ENCODE peak calls at places on chromosomes 7 and 10, in four cellular contexts. N is BJ, V is colonic mucosa, T is RWPE1. R is an unnamed sample.

GRCh38 chr10:125016611-125017202 is 74.8 kb downstream of the ZRANB1 start:
- DNase-seq in V (no peak), T (no peak), N (no peak), R (no peak)

GRCh38 chr7:38694326-38694725 is 63.2 kb upstream of the AMPH start:
- DNase-seq in T (no peak), V (no peak), N (no peak), R (no peak)

GRCh38 chr10:98881789-98882188 is 353.9 kb downstream of the HPSE2 start:
- DNase-seq in N (no peak), V (no peak), T (no peak), R (no peak)

GRCh38 chr10:71314028-71314693 is 4.9 kb upstream of the SLC29A3 start:
- DNase-seq in N (no peak), T (peak; percentile 81), V (no peak), R (peak; percentile 34)

GRCh38 chr10:30247704-30248103 is 101.4 kb downstream of the MTPAP start:
- DNase-seq in T (no peak), N (no peak), V (no peak), R (no peak)

GRCh38 chr10:24897326-24897926 is 55.0 kb downstream of the PRTFDC1 start:
- DNase-seq in T (no peak), N (no peak), V (no peak), R (peak; percentile 50)

GRCh38 chr7:134078991-134079390 is 48.1 kb upstream of the LRGUK start:
- DNase-seq in N (no peak), V (no peak), T (no peak), R (no peak)

GRCh38 chr10:97648557-97649404 is 8.3 kb downstream of the PI4K2A start:
- DNase-seq in T (peak; percentile 89), N (peak; percentile 93), V (peak; percentile 21), R (peak; percentile 93)

GRCh38 chr7:98399903-98400537 is 870 bp downstream of the BAIAP2L1 start:
- DNase-seq in V (no peak), T (no peak), N (no peak), R (peak; percentile 70)

DNA sequence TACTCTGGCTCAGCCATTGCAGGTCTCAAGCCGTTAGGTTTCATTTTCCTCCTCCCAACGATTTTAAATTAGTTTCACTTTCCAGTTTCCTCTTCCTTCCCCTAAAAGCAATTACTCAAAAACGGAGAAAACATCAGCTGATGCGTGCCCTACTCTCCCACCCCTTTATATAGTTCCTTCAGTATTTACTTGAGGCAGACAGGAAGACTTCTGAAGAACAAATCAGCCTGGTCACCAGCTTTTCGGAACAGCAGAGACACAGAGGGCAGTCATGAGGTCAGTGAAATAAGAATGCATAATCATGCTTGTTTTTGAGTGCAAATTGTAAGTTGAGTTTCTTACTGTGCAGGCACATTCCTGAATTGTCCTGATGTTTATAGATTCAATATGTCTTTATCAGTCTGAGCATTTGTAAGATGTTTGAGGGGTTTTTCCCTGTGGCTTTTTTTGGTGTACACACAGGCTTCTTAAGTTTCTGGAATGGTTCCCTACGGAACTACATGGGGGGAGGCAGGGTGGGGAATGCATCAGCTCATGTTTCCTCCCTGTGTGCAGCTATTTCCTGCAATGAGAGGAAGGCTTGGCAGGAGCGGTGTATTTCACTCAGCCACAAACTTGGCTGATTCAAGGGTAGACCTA is at the start of gene IFIT3:
- DNase-seq in T (peak; percentile 86), V (peak; percentile 58), N (peak; percentile 86), R (peak; percentile 98)
- TF ChIP-seq CTCF in T (no peak), V (no peak), N (peak; percentile 5), R (no peak)

GRCh38 chr7:141014523-141015395 is at the start of gene MRPS33:
- DNase-seq in V (peak; percentile 97), N (peak; percentile 62), T (peak; percentile 98), R (peak; percentile 94)
- TF ChIP-seq CTCF in V (peak; percentile 15), N (peak; percentile 58), T (peak; percentile 93), R (peak; percentile 66)

GRCh38 chr10:77587424-77587806 is 50.2 kb downstream of the KCNMA1 start:
- DNase-seq in T (no peak), N (no peak), V (no peak), R (no peak)

GRCh38 chr10:77583527-77583926 is 54.1 kb downstream of the KCNMA1 start:
- DNase-seq in V (no peak), N (no peak), T (no peak), R (no peak)

GRCh38 chr10:77590344-77591237 is 47.0 kb downstream of the KCNMA1 start:
- DNase-seq in V (no peak), N (no peak), T (no peak), R (no peak)

GRCh38 chr10:77588886-77589285 is 48.7 kb downstream of the KCNMA1 start:
- DNase-seq in N (no peak), T (no peak), V (no peak), R (no peak)

GRCh38 chr10:77586719-77587423 is 50.7 kb downstream of the KCNMA1 start:
- DNase-seq in V (peak; percentile 48), N (peak; percentile 77), T (peak; percentile 56), R (peak; percentile 86)
- TF ChIP-seq CTCF in V (no peak), N (peak; percentile 32), T (no peak), R (no peak)

DNA sequence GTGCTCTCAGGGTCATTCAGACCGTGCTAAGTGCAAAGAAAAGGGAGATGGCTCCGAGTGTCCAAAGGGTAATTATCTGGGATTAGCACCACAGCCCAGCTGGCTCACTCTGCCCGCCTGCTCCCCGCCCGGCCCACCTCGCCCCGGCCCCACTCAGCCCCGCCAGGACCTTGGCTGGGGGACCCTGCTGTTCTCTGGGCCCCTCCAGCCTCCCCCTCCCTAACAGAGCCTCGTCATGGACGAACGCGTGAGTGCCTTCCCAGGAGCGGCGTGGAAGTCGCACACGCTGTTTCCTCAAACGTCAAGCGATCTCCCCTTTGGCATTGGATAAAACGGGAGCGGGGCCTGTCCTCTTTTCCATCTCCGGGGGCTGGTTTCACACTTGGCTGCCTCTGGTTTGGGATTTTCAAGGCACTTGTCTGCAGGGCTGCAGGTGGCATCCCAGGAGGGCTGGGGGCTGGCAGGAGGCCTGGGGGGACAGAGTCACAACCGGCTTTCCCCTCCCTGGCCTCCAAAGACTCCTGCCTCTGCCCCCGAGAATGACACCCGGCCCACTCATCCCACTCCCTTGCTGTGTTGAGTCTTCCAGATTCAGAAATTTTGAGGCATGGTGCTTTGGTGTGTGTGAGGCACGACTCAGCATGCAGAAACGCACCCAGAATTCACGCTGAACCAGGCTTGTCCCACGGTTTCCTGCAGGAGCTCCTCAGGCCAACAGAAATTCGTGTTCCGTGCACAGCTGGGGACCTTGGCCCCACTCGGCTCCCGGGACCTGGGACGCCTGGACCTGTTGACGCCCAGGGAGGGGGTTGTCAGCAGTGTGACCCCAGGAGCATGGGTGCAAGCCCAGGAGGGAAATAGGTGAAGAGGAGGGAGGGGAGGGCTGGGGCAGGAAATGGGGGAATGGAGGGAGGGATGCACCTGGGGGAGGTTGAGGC is 110.0 kb downstream of the PDGFA start:
- DNase-seq in N (no peak), V (no peak), T (no peak), R (no peak)
- TF ChIP-seq CTCF in N (no peak), V (no peak), T (no peak), R (no peak)

DNA sequence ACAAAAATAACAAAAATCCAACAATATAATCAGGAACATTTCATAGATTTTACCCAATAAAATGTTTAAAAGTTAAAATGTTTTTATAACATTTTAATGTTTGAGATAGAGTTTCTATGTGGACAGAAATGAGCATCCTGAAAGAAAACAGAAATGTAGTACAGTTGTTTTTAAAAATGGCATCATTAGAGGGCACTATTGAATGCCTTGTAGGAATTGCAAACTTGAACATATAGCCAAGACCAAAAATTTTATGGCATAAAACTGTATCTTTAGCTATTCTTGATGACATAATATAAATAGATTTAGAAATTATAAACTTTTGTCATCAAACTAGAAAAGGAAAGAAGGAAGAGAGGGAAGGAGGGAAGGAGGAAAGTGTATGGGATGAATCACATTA is 1372.7 kb downstream of the GATA3 start:
- DNase-seq in T (no peak), N (no peak), V (no peak), R (no peak)
- TF ChIP-seq CTCF in T (peak; percentile 22), N (no peak), V (no peak), R (no peak)

GRCh38 chr7:33108931-33109757 is at the start of gene RP9:
- DNase-seq in T (peak; percentile 62), N (no peak), V (peak; percentile 66), R (peak; percentile 49)
- TF ChIP-seq CTCF in T (peak; percentile 95), N (peak; percentile 13), V (peak; percentile 23), R (no peak)

R was measured in AG10803.